ENCODE peak calls at places on chromosomes 7 and 10, in six cellular contexts. U, Z, S, I, A and D are unnamed samples.

GRCh38 chr7:27734583-27734982 is 5.4 kb upstream of the TAX1BP1 start:
- DNase-seq in Z (no peak), I (no peak), U (no peak), S (no peak), A (no peak), D (no peak)

GRCh38 chr7:26356929-26357792 is 65.5 kb downstream of the SNX10 start:
- DNase-seq in A (no peak), U (no peak), I (no peak), S (no peak), Z (no peak), D (no peak)

GRCh38 chr7:155230169-155230593 is 67.5 kb upstream of the INSIG1 start:
- DNase-seq in Z (peak), A (peak), U (peak), S (peak), I (peak), D (peak)

GRCh38 chr7:107435749-107436148 is 34.1 kb upstream of the GPR22 start:
- DNase-seq in A (no peak), S (no peak), I (no peak), Z (no peak), U (no peak), D (no peak)

GRCh38 chr10:74058071-74058470 is 60.2 kb downstream of the VCL start:
- DNase-seq in A (no peak), I (no peak), Z (no peak), U (no peak), S (no peak), D (no peak)

GRCh38 chr10:28719789-28720436 is 42.6 kb downstream of the BAMBI start:
- DNase-seq in U (no peak), Z (peak), I (no peak), A (peak), S (no peak), D (no peak)

GRCh38 chr7:131546126-131546525 is 10.3 kb downstream of the PODXL start:
- DNase-seq in A (no peak), I (peak), S (peak), U (no peak), Z (peak), D (no peak)

GRCh38 chr7:36128448-36129047 is 24.5 kb upstream of the EEPD1 start:
- DNase-seq in U (no peak), I (peak), A (peak), S (no peak), Z (peak), D (no peak)

GRCh38 chr7:157012113-157012547 is 1.7 kb upstream of the MNX1 start:
- DNase-seq in I (no peak), U (no peak), Z (no peak), A (no peak), S (no peak), D (no peak)

GRCh38 chr7:93843260-93843659 is 47.3 kb downstream of the TFPI2 start:
- DNase-seq in Z (peak), I (no peak), U (no peak), A (no peak), S (no peak), D (no peak)

GRCh38 chr10:36534471-36535002 is 590.9 kb upstream of the ANKRD30A start:
- DNase-seq in U (no peak), I (peak), A (no peak), Z (peak), S (peak), D (peak)

GRCh38 chr10:99548041-99548530 is 15.3 kb downstream of the NKX2-3 start:
- DNase-seq in I (no peak), U (no peak), S (no peak), Z (peak), A (peak), D (peak)

GRCh38 chr10:74207681-74208080 is 56.7 kb downstream of the ADK start:
- DNase-seq in S (no peak), A (no peak), Z (no peak), I (no peak), U (no peak), D (no peak)

GRCh38 chr10:113133497-113133896 is 183.4 kb downstream of the TCF7L2 start:
- DNase-seq in A (no peak), I (no peak), Z (no peak), U (no peak), S (no peak), D (no peak)

GRCh38 chr7:140155428-140155827 is 21.4 kb downstream of the KDM7A start:
- DNase-seq in S (no peak), U (no peak), Z (no peak), A (no peak), I (no peak), D (no peak)

GRCh38 chr7:5143935-5144903 is 45.8 kb upstream of the WIPI2 start:
- DNase-seq in Z (no peak), U (no peak), S (peak), I (no peak), A (no peak), D (no peak)

GRCh38 chr7:128453836-128454804 is 1.6 kb upstream of the HILPDA start:
- DNase-seq in U (peak), S (peak), Z (no peak), A (no peak), I (no peak), D (no peak)

GRCh38 chr10:130108934-130109604 is 1.6 kb downstream of the C10orf143 start:
- DNase-seq in U (no peak), I (no peak), A (no peak), Z (no peak), S (no peak), D (no peak)

GRCh38 chr10:121710207-121710606 is 112.0 kb upstream of the FGFR2 start:
- DNase-seq in I (no peak), U (no peak), A (no peak), S (no peak), Z (no peak), D (no peak)